ENCODE peak calls at places on chromosomes 11 and 22, in ten cellular contexts. One of them, this sample, is unnamed.

GRCh38 chr11:14380947-14381555 is 22.1 kb upstream of the RRAS2 start:
- DNase-seq in progenitor cell of endocrine pancreas: peak
- DNase-seq in endothelial cell: peak
- DNase-seq in MM.1S: peak
- DNase-seq in AG04450: no peak
- DNase-seq in WTC11: peak
- DNase-seq in AG09319: no peak
- DNase-seq in CD4-positive, alpha-beta T cell: peak
- DNase-seq in heart right ventricle: peak
- DNase-seq in HCT116: no peak
- DNase-seq in this sample: peak

GRCh38 chr22:45602824-45603301 is 68.8 kb upstream of the ATXN10 start:
- DNase-seq in progenitor cell of endocrine pancreas: no peak
- DNase-seq in endothelial cell: no peak
- DNase-seq in MM.1S: peak
- DNase-seq in AG04450: no peak
- DNase-seq in WTC11: peak
- DNase-seq in AG09319: peak
- DNase-seq in CD4-positive, alpha-beta T cell: no peak
- DNase-seq in heart right ventricle: no peak
- DNase-seq in HCT116: peak
- DNase-seq in this sample: peak

GRCh38 chr22:20139391-20140106 is 7.9 kb downstream of the ZDHHC8 start:
- DNase-seq in progenitor cell of endocrine pancreas: no peak
- DNase-seq in endothelial cell: no peak
- DNase-seq in MM.1S: no peak
- DNase-seq in AG04450: no peak
- DNase-seq in WTC11: no peak
- DNase-seq in AG09319: no peak
- DNase-seq in CD4-positive, alpha-beta T cell: no peak
- DNase-seq in heart right ventricle: no peak
- DNase-seq in HCT116: no peak
- DNase-seq in this sample: no peak

GRCh38 chr11:114483929-114484328 is 44.7 kb downstream of the REXO2 start:
- DNase-seq in progenitor cell of endocrine pancreas: no peak
- DNase-seq in endothelial cell: no peak
- DNase-seq in MM.1S: no peak
- DNase-seq in AG04450: no peak
- DNase-seq in WTC11: no peak
- DNase-seq in AG09319: no peak
- DNase-seq in CD4-positive, alpha-beta T cell: no peak
- DNase-seq in heart right ventricle: no peak
- DNase-seq in HCT116: no peak
- DNase-seq in this sample: no peak

GRCh38 chr22:38397189-38398097 is 57.6 kb downstream of the KCNJ4 start:
- DNase-seq in progenitor cell of endocrine pancreas: no peak
- DNase-seq in endothelial cell: peak
- DNase-seq in MM.1S: peak
- DNase-seq in AG04450: no peak
- DNase-seq in WTC11: peak
- DNase-seq in AG09319: no peak
- DNase-seq in CD4-positive, alpha-beta T cell: no peak
- DNase-seq in heart right ventricle: peak
- DNase-seq in HCT116: no peak
- DNase-seq in this sample: peak

GRCh38 chr11:123159146-123159857 is 35.7 kb downstream of the CLMP start:
- DNase-seq in progenitor cell of endocrine pancreas: no peak
- DNase-seq in endothelial cell: no peak
- DNase-seq in MM.1S: no peak
- DNase-seq in AG04450: no peak
- DNase-seq in WTC11: no peak
- DNase-seq in AG09319: no peak
- DNase-seq in CD4-positive, alpha-beta T cell: no peak
- DNase-seq in heart right ventricle: no peak
- DNase-seq in HCT116: no peak
- DNase-seq in this sample: peak

GRCh38 chr22:32018056-32018455 is 25.0 kb upstream of the SLC5A1 start:
- DNase-seq in progenitor cell of endocrine pancreas: no peak
- DNase-seq in endothelial cell: no peak
- DNase-seq in MM.1S: no peak
- DNase-seq in AG04450: no peak
- DNase-seq in WTC11: no peak
- DNase-seq in AG09319: no peak
- DNase-seq in CD4-positive, alpha-beta T cell: no peak
- DNase-seq in heart right ventricle: no peak
- DNase-seq in HCT116: no peak
- DNase-seq in this sample: peak

GRCh38 chr11:30328676-30329075 is 5.8 kb downstream of the ARL14EP start:
- DNase-seq in progenitor cell of endocrine pancreas: no peak
- DNase-seq in endothelial cell: no peak
- DNase-seq in MM.1S: no peak
- DNase-seq in AG04450: no peak
- DNase-seq in WTC11: no peak
- DNase-seq in AG09319: no peak
- DNase-seq in CD4-positive, alpha-beta T cell: no peak
- DNase-seq in heart right ventricle: no peak
- DNase-seq in HCT116: no peak
- DNase-seq in this sample: peak

GRCh38 chr22:45475876-45476514 is 26.7 kb upstream of the FBLN1 start:
- DNase-seq in progenitor cell of endocrine pancreas: no peak
- DNase-seq in endothelial cell: no peak
- DNase-seq in MM.1S: no peak
- DNase-seq in AG04450: no peak
- DNase-seq in WTC11: no peak
- DNase-seq in AG09319: no peak
- DNase-seq in CD4-positive, alpha-beta T cell: no peak
- DNase-seq in heart right ventricle: peak
- DNase-seq in HCT116: no peak
- DNase-seq in this sample: no peak

GRCh38 chr11:82927264-82927880 is 25.8 kb downstream of the DDIAS start:
- DNase-seq in progenitor cell of endocrine pancreas: no peak
- DNase-seq in endothelial cell: no peak
- DNase-seq in MM.1S: peak
- DNase-seq in AG04450: peak
- DNase-seq in WTC11: no peak
- DNase-seq in AG09319: peak
- DNase-seq in CD4-positive, alpha-beta T cell: peak
- DNase-seq in heart right ventricle: no peak
- DNase-seq in HCT116: peak
- DNase-seq in this sample: peak

GRCh38 chr11:12430351-12430750 is 53.0 kb downstream of the PARVA start:
- DNase-seq in progenitor cell of endocrine pancreas: no peak
- DNase-seq in endothelial cell: no peak
- DNase-seq in MM.1S: no peak
- DNase-seq in AG04450: no peak
- DNase-seq in WTC11: no peak
- DNase-seq in AG09319: no peak
- DNase-seq in CD4-positive, alpha-beta T cell: no peak
- DNase-seq in heart right ventricle: no peak
- DNase-seq in HCT116: no peak
- DNase-seq in this sample: peak

GRCh38 chr11:78170874-78171549 is 17.4 kb downstream of the KCTD21 start:
- DNase-seq in progenitor cell of endocrine pancreas: no peak
- DNase-seq in endothelial cell: no peak
- DNase-seq in MM.1S: no peak
- DNase-seq in AG04450: no peak
- DNase-seq in WTC11: no peak
- DNase-seq in AG09319: no peak
- DNase-seq in CD4-positive, alpha-beta T cell: no peak
- DNase-seq in heart right ventricle: no peak
- DNase-seq in HCT116: no peak
- DNase-seq in this sample: no peak

GRCh38 chr11:118401880-118402590 is 629 bp downstream of the ATP5MG start:
- DNase-seq in progenitor cell of endocrine pancreas: no peak
- DNase-seq in endothelial cell: no peak
- DNase-seq in MM.1S: no peak
- DNase-seq in AG04450: peak
- DNase-seq in WTC11: no peak
- DNase-seq in AG09319: peak
- DNase-seq in CD4-positive, alpha-beta T cell: no peak
- DNase-seq in heart right ventricle: no peak
- DNase-seq in HCT116: no peak
- DNase-seq in this sample: peak
- TF ChIP-seq CTCF in progenitor cell of endocrine pancreas: no peak
- TF ChIP-seq CTCF in endothelial cell: peak
- TF ChIP-seq CTCF in MM.1S: peak
- TF ChIP-seq CTCF in AG04450: no peak
- TF ChIP-seq CTCF in WTC11: no peak
- TF ChIP-seq CTCF in AG09319: no peak
- TF ChIP-seq CTCF in CD4-positive, alpha-beta T cell: no peak
- TF ChIP-seq CTCF in heart right ventricle: no peak
- TF ChIP-seq CTCF in HCT116: no peak
- TF ChIP-seq CTCF in this sample: no peak

GRCh38 chr11:63998558-63999348 is 12.5 kb downstream of the OTUB1 start:
- DNase-seq in progenitor cell of endocrine pancreas: no peak
- DNase-seq in endothelial cell: no peak
- DNase-seq in MM.1S: no peak
- DNase-seq in AG04450: no peak
- DNase-seq in WTC11: peak
- DNase-seq in AG09319: no peak
- DNase-seq in CD4-positive, alpha-beta T cell: no peak
- DNase-seq in heart right ventricle: no peak
- DNase-seq in HCT116: no peak
- DNase-seq in this sample: no peak
- TF ChIP-seq CTCF in progenitor cell of endocrine pancreas: no peak
- TF ChIP-seq CTCF in endothelial cell: no peak
- TF ChIP-seq CTCF in MM.1S: no peak
- TF ChIP-seq CTCF in AG04450: no peak
- TF ChIP-seq CTCF in WTC11: no peak
- TF ChIP-seq CTCF in AG09319: no peak
- TF ChIP-seq CTCF in CD4-positive, alpha-beta T cell: no peak
- TF ChIP-seq CTCF in heart right ventricle: no peak
- TF ChIP-seq CTCF in HCT116: no peak
- TF ChIP-seq CTCF in this sample: no peak

DNA sequence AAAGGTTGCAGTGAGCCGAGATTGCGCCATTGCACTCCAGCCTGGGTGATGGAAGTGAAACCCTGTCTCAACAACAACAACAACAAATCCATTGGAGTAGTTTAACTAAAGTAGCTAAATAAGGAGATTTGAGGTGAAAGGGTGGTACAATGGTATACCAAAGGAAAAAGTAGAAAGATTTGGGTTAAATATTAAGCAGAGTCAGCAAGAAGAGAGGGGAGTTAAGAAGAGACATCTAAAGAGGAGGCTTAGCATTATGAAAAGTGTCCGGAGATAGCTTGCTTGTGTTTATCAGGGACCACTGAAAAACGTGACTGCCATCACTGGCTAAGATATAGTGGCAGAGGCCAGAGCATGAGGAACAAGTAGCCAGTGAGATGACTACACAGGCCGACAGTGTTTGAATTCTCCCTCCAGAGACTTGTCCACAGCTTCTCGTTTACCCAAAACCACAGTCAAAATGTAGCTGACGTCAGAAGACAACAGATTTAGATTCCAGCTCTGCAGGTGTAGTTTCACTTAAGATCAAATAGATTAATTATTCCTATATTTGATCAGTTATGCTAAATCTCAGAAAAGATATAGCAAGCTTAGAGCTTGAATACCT is 32.6 kb upstream of the GRK2 start:
- DNase-seq in progenitor cell of endocrine pancreas: no peak
- DNase-seq in endothelial cell: no peak
- DNase-seq in MM.1S: no peak
- DNase-seq in AG04450: no peak
- DNase-seq in WTC11: no peak
- DNase-seq in AG09319: no peak
- DNase-seq in CD4-positive, alpha-beta T cell: no peak
- DNase-seq in heart right ventricle: no peak
- DNase-seq in HCT116: no peak
- DNase-seq in this sample: no peak
- TF ChIP-seq CTCF in progenitor cell of endocrine pancreas: no peak
- TF ChIP-seq CTCF in endothelial cell: no peak
- TF ChIP-seq CTCF in MM.1S: no peak
- TF ChIP-seq CTCF in AG04450: no peak
- TF ChIP-seq CTCF in WTC11: no peak
- TF ChIP-seq CTCF in AG09319: no peak
- TF ChIP-seq CTCF in CD4-positive, alpha-beta T cell: no peak
- TF ChIP-seq CTCF in heart right ventricle: no peak
- TF ChIP-seq CTCF in HCT116: no peak
- TF ChIP-seq CTCF in this sample: no peak

GRCh38 chr11:59180907-59181306 is 9.0 kb downstream of the DTX4 start:
- DNase-seq in progenitor cell of endocrine pancreas: no peak
- DNase-seq in endothelial cell: no peak
- DNase-seq in MM.1S: no peak
- DNase-seq in AG04450: no peak
- DNase-seq in WTC11: no peak
- DNase-seq in AG09319: no peak
- DNase-seq in CD4-positive, alpha-beta T cell: no peak
- DNase-seq in heart right ventricle: no peak
- DNase-seq in HCT116: no peak
- DNase-seq in this sample: no peak

GRCh38 chr11:59183768-59184167 is 11.8 kb downstream of the DTX4 start:
- DNase-seq in progenitor cell of endocrine pancreas: no peak
- DNase-seq in endothelial cell: no peak
- DNase-seq in MM.1S: no peak
- DNase-seq in AG04450: no peak
- DNase-seq in WTC11: no peak
- DNase-seq in AG09319: no peak
- DNase-seq in CD4-positive, alpha-beta T cell: no peak
- DNase-seq in heart right ventricle: no peak
- DNase-seq in HCT116: no peak
- DNase-seq in this sample: no peak

GRCh38 chr11:59181746-59182456 is 10.0 kb downstream of the DTX4 start:
- DNase-seq in progenitor cell of endocrine pancreas: no peak
- DNase-seq in endothelial cell: no peak
- DNase-seq in MM.1S: no peak
- DNase-seq in AG04450: no peak
- DNase-seq in WTC11: no peak
- DNase-seq in AG09319: no peak
- DNase-seq in CD4-positive, alpha-beta T cell: no peak
- DNase-seq in heart right ventricle: no peak
- DNase-seq in HCT116: no peak
- DNase-seq in this sample: no peak

GRCh38 chr11:59184876-59185275 is 12.9 kb downstream of the DTX4 start:
- DNase-seq in progenitor cell of endocrine pancreas: no peak
- DNase-seq in endothelial cell: no peak
- DNase-seq in MM.1S: no peak
- DNase-seq in AG04450: no peak
- DNase-seq in WTC11: no peak
- DNase-seq in AG09319: no peak
- DNase-seq in CD4-positive, alpha-beta T cell: no peak
- DNase-seq in heart right ventricle: no peak
- DNase-seq in HCT116: no peak
- DNase-seq in this sample: no peak

DNA sequence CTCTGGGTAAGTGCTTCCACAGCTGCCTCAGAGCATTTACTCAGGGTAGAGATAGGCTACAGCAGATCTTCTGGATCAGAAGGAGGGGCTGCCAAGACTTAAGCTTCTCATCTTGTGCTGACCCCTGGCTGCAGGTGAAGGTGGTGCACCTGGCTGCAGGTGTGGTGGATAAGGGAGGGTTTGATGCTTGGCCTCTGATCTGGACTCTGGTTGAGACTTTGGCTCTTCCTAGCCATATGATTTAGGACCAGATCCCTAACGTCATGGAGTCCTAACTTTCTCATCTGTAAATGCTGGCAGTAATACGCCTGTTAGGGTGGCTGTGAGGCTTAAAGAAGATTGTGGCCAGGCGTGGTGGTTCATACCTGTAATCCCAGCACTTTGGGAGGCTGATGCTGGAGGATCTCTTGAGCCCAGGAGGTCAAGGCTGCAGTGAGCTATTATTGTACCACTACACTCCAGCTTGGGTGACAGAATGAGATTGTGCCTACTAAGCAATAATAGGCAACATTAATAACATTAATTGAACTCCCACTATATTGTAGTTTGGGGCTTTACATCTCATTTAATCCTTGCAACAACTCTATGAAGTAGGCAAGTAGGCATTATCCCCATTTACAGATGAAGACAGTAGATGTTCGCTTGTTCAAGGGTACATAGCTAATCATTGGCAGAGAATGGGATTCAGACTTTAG is 10.7 kb downstream of the DTX4 start:
- DNase-seq in progenitor cell of endocrine pancreas: no peak
- DNase-seq in endothelial cell: no peak
- DNase-seq in MM.1S: no peak
- DNase-seq in AG04450: no peak
- DNase-seq in WTC11: peak
- DNase-seq in AG09319: no peak
- DNase-seq in CD4-positive, alpha-beta T cell: no peak
- DNase-seq in heart right ventricle: no peak
- DNase-seq in HCT116: no peak
- DNase-seq in this sample: no peak
- TF ChIP-seq CTCF in progenitor cell of endocrine pancreas: peak
- TF ChIP-seq CTCF in endothelial cell: peak
- TF ChIP-seq CTCF in MM.1S: peak
- TF ChIP-seq CTCF in AG04450: peak
- TF ChIP-seq CTCF in WTC11: peak
- TF ChIP-seq CTCF in AG09319: no peak
- TF ChIP-seq CTCF in CD4-positive, alpha-beta T cell: no peak
- TF ChIP-seq CTCF in heart right ventricle: no peak
- TF ChIP-seq CTCF in HCT116: peak
- TF ChIP-seq CTCF in this sample: peak

This sample was measured in cardiac fibroblast.